ENCODE peak calls at places on chromosomes 5 and 9, in nine cellular contexts. V, G, D, N, I, R, U, Q and H are unnamed samples.

GRCh38 chr5:13478831-13479465 is 465.5 kb downstream of the DNAH5 start:
- DNase-seq in V (peak), Q (peak), D (peak), G (peak), U (no peak), I (peak), R (no peak), N (no peak), H (no peak)

GRCh38 chr5:138275379-138275782 is 960 bp upstream of the GFRA3 start:
- DNase-seq in G (no peak), I (peak), N (no peak), R (no peak), D (no peak), U (no peak), V (peak), Q (no peak), H (no peak)

GRCh38 chr9:118426772-118427171 is 722.6 kb downstream of the TLR4 start:
- DNase-seq in R (no peak), G (no peak), Q (no peak), I (no peak), V (no peak), D (no peak), U (no peak), N (no peak), H (no peak)

GRCh38 chr5:998975-999501 is 9.6 kb upstream of the NKD2 start:
- DNase-seq in U (peak), V (peak), Q (no peak), D (no peak), G (no peak), I (no peak), R (no peak), N (peak), H (no peak)

GRCh38 chr9:112555844-112556482 is 69.3 kb downstream of the KIAA1958 start:
- DNase-seq in R (no peak), Q (no peak), G (no peak), U (no peak), D (no peak), N (no peak), V (no peak), I (peak), H (peak)

GRCh38 chr9:121742923-121743322 is 91.5 kb downstream of the DAB2IP start:
- DNase-seq in Q (no peak), N (no peak), V (no peak), I (no peak), D (no peak), R (no peak), U (no peak), G (no peak), H (no peak)

GRCh38 chr9:93898502-93899426 is 56.4 kb downstream of the BARX1 start:
- DNase-seq in U (no peak), V (no peak), Q (no peak), D (no peak), N (peak), I (no peak), G (no peak), R (no peak), H (no peak)

GRCh38 chr5:29795253-29795652 is 1398.2 kb upstream of the CDH6 start:
- DNase-seq in V (no peak), U (no peak), G (no peak), R (no peak), I (no peak), D (no peak), Q (no peak), N (no peak), H (no peak)

GRCh38 chr9:479951-480350 is 265.3 kb downstream of the DOCK8 start:
- DNase-seq in R (no peak), Q (no peak), G (no peak), V (no peak), I (no peak), N (no peak), U (no peak), D (no peak), H (no peak)

GRCh38 chr9:127921592-127922120 is 4.8 kb upstream of the ST6GALNAC4 start:
- DNase-seq in R (peak), G (no peak), N (peak), I (peak), U (peak), Q (no peak), V (peak), D (no peak), H (peak)

GRCh38 chr5:94807985-94808384 is 189.5 kb downstream of the SLF1 start:
- DNase-seq in I (no peak), U (no peak), R (no peak), D (no peak), Q (no peak), V (no peak), G (no peak), N (no peak), H (no peak)

GRCh38 chr9:129221979-129222635 is 44.0 kb upstream of the IER5L start:
- DNase-seq in G (no peak), R (no peak), I (no peak), Q (no peak), D (no peak), V (no peak), U (no peak), N (no peak), H (no peak)

GRCh38 chr5:18811616-18812015 is 1176.4 kb downstream of the CDH18 start:
- DNase-seq in V (no peak), U (no peak), Q (no peak), N (no peak), I (no peak), R (no peak), G (no peak), D (no peak), H (no peak)

GRCh38 chr5:127299678-127300077 is 9.1 kb downstream of the MEGF10 start:
- DNase-seq in G (no peak), U (no peak), Q (no peak), I (no peak), R (no peak), D (no peak), V (no peak), N (no peak), H (no peak)

GRCh38 chr9:120619751-120620655 is 40.0 kb upstream of the CDK5RAP2 start:
- DNase-seq in I (peak), D (peak), R (peak), U (peak), N (peak), Q (peak), G (peak), V (peak), H (no peak)

GRCh38 chr9:109329274-109330258 is 8.7 kb upstream of the EPB41L4B start:
- DNase-seq in R (no peak), N (peak), U (peak), I (peak), G (peak), V (no peak), D (no peak), Q (no peak), H (peak)

GRCh38 chr9:14967450-14968321 is 57.5 kb upstream of the FREM1 start:
- DNase-seq in R (no peak), I (no peak), V (no peak), Q (no peak), D (no peak), N (no peak), G (no peak), U (no peak), H (no peak)

GRCh38 chr5:36392818-36393217 is 91.1 kb upstream of the RANBP3L start:
- DNase-seq in D (no peak), U (no peak), G (peak), V (no peak), I (no peak), N (no peak), Q (no peak), R (no peak), H (no peak)

GRCh38 chr9:128702949-128703615 is 779 bp downstream of the PKN3 start:
- DNase-seq in G (no peak), I (peak), U (no peak), Q (no peak), D (no peak), R (no peak), N (peak), V (peak), H (no peak)

GRCh38 chr9:71819115-71819739 is 50.9 kb upstream of the CEMIP2 start:
- DNase-seq in R (peak), U (no peak), Q (peak), D (no peak), I (peak), V (peak), N (no peak), G (peak), H (peak)

GRCh38 chr5:111550282-111551020 is 38.1 kb upstream of the STARD4 start:
- DNase-seq in I (peak), R (peak), D (peak), U (peak), G (peak), Q (peak), V (peak), N (peak), H (no peak)

GRCh38 chr9:128972956-128973355 is 25.5 kb downstream of the NUP188 start:
- DNase-seq in V (peak), G (peak), I (no peak), N (no peak), Q (peak), R (no peak), D (no peak), U (no peak), H (no peak)

GRCh38 chr5:162456096-162456495 is 388.5 kb downstream of the GABRG2 start:
- DNase-seq in V (no peak), G (no peak), U (no peak), I (no peak), N (no peak), D (no peak), Q (no peak), R (no peak), H (no peak)

GRCh38 chr5:134738963-134739661 is 764 bp downstream of the CAMLG start:
- DNase-seq in V (peak), N (no peak), I (peak), G (peak), D (no peak), R (no peak), U (no peak), Q (peak), H (no peak)

DNA sequence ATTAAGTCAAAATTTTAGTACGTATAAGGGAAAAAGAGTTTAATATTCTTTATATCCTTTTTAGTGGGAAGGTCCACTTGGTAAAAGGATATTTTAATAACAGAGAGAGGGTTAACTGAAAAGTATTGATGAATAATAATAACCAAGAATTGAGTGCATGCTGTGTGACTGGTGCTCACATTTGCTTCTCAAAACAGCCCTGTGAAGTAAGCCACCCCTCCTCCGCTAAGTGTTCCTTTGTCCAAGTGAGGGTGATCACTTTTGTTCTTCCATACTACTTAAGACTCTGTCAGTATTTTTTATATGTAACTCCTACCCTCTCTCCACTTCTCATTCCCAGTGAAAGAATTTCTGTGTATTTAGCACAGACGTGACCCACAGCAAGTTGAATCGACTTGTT is 51.5 kb downstream of the SLC44A1 start:
- DNase-seq in U (no peak), N (no peak), D (no peak), R (no peak), V (peak), I (no peak), Q (peak), G (no peak), H (no peak)
- H3K4me3 ChIP-seq in U (no peak), N (no peak), D (no peak), R (no peak), V (no peak), I (no peak), Q (no peak), G (no peak), H (no peak)

GRCh38 chr5:105817906-105818305 is 1852.8 kb downstream of the EFNA5 start:
- DNase-seq in N (no peak), U (no peak), G (peak), I (no peak), V (peak), D (no peak), R (no peak), Q (no peak), H (no peak)
- H3K4me3 ChIP-seq in N (no peak), U (no peak), G (no peak), I (no peak), V (no peak), D (no peak), R (no peak), Q (no peak), H (no peak)

DNA sequence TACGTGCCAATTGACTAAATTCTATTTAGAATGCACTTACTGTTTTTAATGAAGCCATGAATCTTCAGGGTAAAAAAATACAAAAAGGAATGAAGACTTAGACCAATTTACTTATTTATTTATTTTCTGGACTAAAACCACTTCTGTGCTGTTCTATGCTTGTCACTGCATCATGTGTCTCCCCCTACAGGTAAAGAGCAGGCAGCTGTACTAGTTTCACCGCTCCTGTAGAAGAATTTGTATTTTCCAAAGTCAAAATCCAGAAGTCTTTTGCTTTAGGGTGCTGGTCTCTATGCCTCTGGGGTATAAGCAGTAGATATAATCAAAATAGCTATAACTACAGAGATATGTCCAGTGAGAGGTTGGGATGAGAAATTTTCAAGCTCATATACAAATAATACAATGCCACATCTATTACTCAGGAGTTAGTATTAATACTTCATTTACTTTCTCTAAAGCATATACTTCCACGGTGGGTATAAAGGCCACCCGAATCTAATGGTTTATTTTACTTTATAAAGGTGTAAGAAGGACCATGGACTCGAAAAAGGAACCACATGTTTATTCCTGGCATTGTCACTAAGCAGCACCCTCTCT is 591.5 kb downstream of the RAB3C start:
- DNase-seq in U (peak), R (peak), D (no peak), V (peak), G (peak), Q (peak), N (no peak), I (peak), H (no peak)
- H3K4me3 ChIP-seq in U (no peak), R (no peak), D (no peak), V (no peak), G (no peak), Q (no peak), N (no peak), I (no peak), H (no peak)

GRCh38 chr9:95115104-95115503 is 202.4 kb downstream of the FANCC start:
- DNase-seq in G (no peak), R (no peak), I (no peak), U (no peak), D (no peak), V (no peak), N (no peak), Q (no peak), H (no peak)
- H3K4me3 ChIP-seq in G (no peak), R (no peak), I (no peak), U (no peak), D (no peak), V (no peak), N (no peak), Q (no peak), H (no peak)